ENCODE peak calls at places on chromosomes 7 and 10, in five cellular contexts. R is mammary epithelial cell, V is CD14-positive monocyte, X is nephron progenitor cell, N is cardiac fibroblast. T is an unnamed sample.

GRCh38 chr10:70758757-70759514 is 26.2 kb downstream of the TBATA start:
- DNase-seq in X (peak; percentile 79), N (peak; percentile 82), R (peak; percentile 41), V (peak; percentile 45), T (peak; percentile 82)

GRCh38 chr7:20408467-20408826 is 77.7 kb downstream of the ITGB8 start:
- DNase-seq in X (no peak), V (no peak), N (peak; percentile 85), R (peak; percentile 43), T (peak; percentile 80)

GRCh38 chr7:16816820-16817219 is 12.0 kb upstream of the AGR2 start:
- DNase-seq in N (no peak), X (no peak), V (no peak), R (no peak), T (no peak)

GRCh38 chr10:61139230-61139928 is 195.4 kb upstream of the RHOBTB1 start:
- DNase-seq in V (no peak), N (no peak), X (no peak), R (no peak), T (no peak)

GRCh38 chr10:29142516-29143314 is 146.2 kb upstream of the LYZL1 start:
- DNase-seq in V (no peak), R (no peak), X (no peak), N (no peak), T (no peak)

GRCh38 chr10:101189461-101190401 is 39.5 kb downstream of the LBX1 start:
- DNase-seq in V (no peak), N (no peak), X (peak; percentile 32), R (no peak), T (no peak)

GRCh38 chr7:36287371-36288241 is 102.1 kb upstream of the ANLN start:
- DNase-seq in V (peak; percentile 80), N (no peak), X (peak; percentile 21), R (no peak), T (no peak)

GRCh38 chr10:29067161-29067560 is 221.7 kb upstream of the LYZL1 start:
- DNase-seq in V (no peak), X (no peak), N (peak; percentile 58), R (peak; percentile 49), T (peak; percentile 91)

GRCh38 chr7:35993113-35993512 is 159.9 kb upstream of the EEPD1 start:
- DNase-seq in N (no peak), V (no peak), R (no peak), X (no peak), T (no peak)

GRCh38 chr7:129225931-129226572 is 1.2 kb downstream of the AHCYL2 start:
- DNase-seq in X (no peak), R (no peak), N (peak; percentile 7), V (no peak), T (no peak)

GRCh38 chr10:1227505-1228402 is 171.6 kb downstream of the WDR37 start:
- DNase-seq in V (no peak), N (no peak), X (no peak), R (no peak), T (no peak)
- TF ChIP-seq CTCF in V (no peak), N (no peak), X (no peak), R (no peak), T (peak; percentile 24)

DNA sequence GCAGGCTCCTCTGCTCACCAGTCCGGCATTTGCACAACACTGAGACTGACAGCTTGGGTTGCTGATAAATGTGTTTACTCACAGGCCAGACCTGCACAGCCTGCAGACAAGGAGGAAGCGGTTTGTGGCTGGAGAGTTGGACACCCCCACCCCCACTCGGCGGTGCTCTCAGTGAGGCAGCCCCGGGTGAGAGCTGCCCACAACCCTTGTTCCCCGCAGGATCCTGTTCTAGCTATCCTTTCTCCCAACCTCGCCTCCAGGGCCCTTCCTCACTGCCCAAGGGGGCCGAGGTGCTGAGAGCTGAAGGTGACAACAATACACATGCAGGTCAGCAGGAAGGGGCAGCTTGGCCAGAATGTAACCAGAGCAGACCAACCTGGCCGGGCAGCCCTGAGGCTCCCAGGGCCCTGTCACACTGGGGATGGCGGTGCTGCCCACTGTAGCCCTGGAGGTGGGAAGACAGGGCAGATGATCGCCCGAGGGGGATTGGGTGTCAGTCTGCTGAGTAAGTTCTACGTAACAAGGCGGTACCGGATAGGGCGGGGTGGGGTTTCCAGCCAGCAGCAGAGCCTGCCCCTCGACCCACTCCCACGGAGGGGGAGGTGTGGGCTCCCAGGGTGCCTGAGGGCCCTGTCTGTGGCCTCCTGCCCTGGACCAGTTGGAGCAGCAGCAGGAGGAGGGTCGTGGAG is 2.1 kb upstream of the ADAM8 start:
- DNase-seq in R (peak; percentile 89), V (peak; percentile 98), N (peak; percentile 45), X (peak; percentile 46), T (peak; percentile 90)
- TF ChIP-seq CTCF in R (no peak), V (no peak), N (no peak), X (no peak), T (no peak)

GRCh38 chr10:34751272-34751671 is 63.8 kb downstream of the PARD3 start:
- DNase-seq in R (no peak), X (no peak), N (no peak), V (no peak), T (no peak)

GRCh38 chr10:34757933-34758332 is 57.2 kb downstream of the PARD3 start:
- DNase-seq in R (no peak), V (no peak), X (no peak), N (no peak), T (no peak)

GRCh38 chr10:34756584-34756983 is 58.5 kb downstream of the PARD3 start:
- DNase-seq in V (no peak), R (no peak), X (no peak), N (no peak), T (no peak)

GRCh38 chr10:34748767-34749166 is 66.3 kb downstream of the PARD3 start:
- DNase-seq in R (no peak), X (no peak), V (no peak), N (no peak), T (no peak)

DNA sequence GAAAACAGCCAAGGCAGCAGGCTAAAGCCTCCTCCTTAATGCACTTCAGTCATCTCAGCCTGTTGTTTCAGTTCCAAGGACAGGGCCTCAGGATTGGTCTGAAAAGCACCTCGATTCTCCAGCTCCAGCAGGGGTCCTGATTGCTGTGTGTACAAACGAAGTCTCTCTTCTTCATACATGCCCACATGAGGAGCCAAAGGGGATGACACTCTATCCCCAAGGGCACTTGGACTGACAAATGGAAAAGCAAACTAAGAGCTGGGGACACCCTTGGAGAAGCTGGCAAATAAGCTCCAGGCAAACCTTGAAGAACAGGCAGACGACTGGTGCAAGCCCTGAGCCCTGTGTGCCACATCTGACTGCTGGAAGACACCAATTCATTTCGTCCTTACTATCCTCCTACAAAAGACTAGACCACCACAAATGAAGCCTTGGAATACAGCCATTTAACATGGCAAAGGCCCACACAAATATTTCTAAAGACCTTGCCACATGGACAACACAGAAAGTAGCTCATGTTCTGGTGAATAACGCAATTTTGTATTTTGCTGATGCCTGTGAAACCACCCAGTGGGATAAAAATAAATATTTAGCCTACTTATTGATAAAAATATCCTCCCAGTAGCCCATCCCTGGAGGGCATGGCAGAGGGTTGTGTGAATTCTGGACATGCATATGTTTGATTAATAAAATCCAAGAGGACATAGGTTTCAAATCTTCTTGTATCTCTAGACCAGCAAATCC is 61.9 kb downstream of the PARD3 start:
- DNase-seq in R (no peak), N (no peak), X (no peak), V (no peak), T (no peak)
- TF ChIP-seq CTCF in R (no peak), N (no peak), X (no peak), V (no peak), T (no peak)

GRCh38 chr7:91634485-91635177 is 245.9 kb downstream of the MTERF1 start:
- DNase-seq in X (no peak), N (no peak), V (no peak), R (no peak), T (no peak)
- TF ChIP-seq CTCF in X (no peak), N (no peak), V (no peak), R (no peak), T (no peak)

GRCh38 chr7:103887853-103888602 is 101.4 kb downstream of the RELN start:
- DNase-seq in N (no peak), X (no peak), R (no peak), V (no peak), T (no peak)
- TF ChIP-seq CTCF in N (peak; percentile 27), X (no peak), R (no peak), V (no peak), T (no peak)

DNA sequence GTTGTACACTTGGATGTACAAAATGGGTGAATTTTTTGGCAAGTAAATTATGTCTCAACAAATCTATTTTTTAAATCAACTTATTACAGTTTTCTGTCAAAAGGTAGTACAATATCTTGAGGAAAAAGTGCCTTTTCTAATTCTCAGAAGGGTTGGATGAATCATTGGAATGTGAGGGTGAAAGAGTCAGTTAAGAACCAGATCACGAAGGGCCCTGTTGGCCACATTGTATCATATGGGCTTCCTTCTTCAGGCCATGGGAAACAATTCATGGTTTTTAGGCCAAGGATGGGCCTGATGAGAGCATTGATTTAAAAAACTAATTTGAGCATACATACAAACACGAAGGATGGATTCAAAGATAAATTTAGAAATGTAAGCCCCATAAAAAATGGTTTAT is 503.7 kb downstream of the TNS3 start:
- DNase-seq in V (no peak), R (no peak), X (no peak), N (peak; percentile 20), T (no peak)
- TF ChIP-seq CTCF in V (no peak), R (no peak), X (no peak), N (no peak), T (no peak)

DNA sequence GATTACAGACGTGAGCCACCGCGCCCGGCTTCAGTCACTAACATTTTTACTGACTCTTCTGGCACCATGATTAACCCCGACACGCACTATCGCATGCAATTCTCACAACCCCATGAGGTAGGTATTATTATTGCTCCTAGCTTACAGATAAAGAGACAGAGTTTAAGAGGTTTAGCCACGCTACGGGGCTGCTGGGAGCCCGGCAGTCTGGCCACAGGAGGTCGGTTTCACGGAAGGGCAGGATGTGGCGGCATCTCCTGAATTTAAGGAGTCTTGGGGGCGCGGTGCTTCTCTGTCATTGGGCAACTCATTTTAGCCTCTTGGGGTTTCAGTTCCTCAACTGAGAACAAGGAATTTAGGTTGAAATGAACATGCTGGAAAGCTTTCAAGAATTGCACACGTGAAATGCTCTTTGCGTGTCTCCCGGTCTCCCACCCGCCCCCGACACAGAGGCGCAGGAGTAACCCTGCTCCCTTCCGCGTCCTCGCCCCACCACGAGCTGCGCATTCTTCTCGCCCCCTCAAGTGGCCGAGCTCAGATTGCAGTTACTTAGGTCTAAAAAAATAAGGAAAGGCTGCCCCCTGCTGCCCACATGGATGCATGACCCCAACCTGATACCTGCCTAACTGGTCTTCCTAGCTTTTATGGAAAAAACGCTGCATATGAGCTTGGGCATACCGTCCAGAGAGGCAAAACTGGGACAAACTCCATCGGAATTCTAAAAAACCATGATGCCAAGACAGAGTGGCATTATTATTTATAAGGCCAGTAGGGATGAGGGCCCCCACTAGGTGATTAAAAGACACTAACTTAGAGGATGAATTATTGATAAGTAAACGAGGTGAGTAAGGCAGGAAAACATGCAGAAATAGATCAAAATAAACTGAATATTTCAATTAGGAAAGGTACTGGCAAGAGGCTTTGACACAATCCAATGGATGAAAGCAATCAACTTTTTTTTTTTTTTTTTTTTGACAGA is 12.4 kb downstream of the PRSS2 start:
- DNase-seq in R (peak; percentile 75), X (peak; percentile 89), N (peak; percentile 95), V (peak; percentile 68), T (peak; percentile 88)
- TF ChIP-seq CTCF in R (peak; percentile 97), X (peak; percentile 94), N (peak; percentile 96), V (peak; percentile 96), T (peak; percentile 94)

T was measured in MCF 10A.